ENCODE peak calls at places on chromosomes 12 and 14, in nine cellular contexts. L is dorsolateral prefrontal cortex, J is fibroblast of mammary gland, O is cardiac muscle cell, C is tibial artery, H is mucosa of descending colon, R is fibroblast of lung, B is IMR-90, V is AG04450. U is an unnamed sample.

GRCh38 chr12:53340398-53340797 is 4.2 kb upstream of the SP7 start:
- DNase-seq in O (no peak), V (no peak), B (no peak), R (peak; percentile 15), L (no peak), C (no peak), H (no peak), J (no peak), U (no peak)

GRCh38 chr12:108896331-108896730 is 16.4 kb downstream of the DAO start:
- DNase-seq in J (no peak), C (no peak), R (no peak), B (no peak), H (no peak), O (no peak), L (no peak), V (no peak), U (no peak)

GRCh38 chr14:67517083-67517482 is 16.0 kb upstream of the PLEKHH1 start:
- DNase-seq in O (peak; percentile 43), H (no peak), L (peak; percentile 75), B (no peak), R (peak; percentile 42), J (no peak), V (no peak), C (no peak), U (no peak)

GRCh38 chr12:117120787-117121186 is 21.6 kb upstream of the TESC start:
- DNase-seq in B (no peak), L (no peak), H (no peak), J (no peak), R (no peak), C (no peak), V (no peak), O (no peak), U (no peak)

GRCh38 chr14:99191663-99192621 is 80.1 kb downstream of the BCL11B start:
- DNase-seq in B (peak; percentile 13), O (peak; percentile 83), L (peak; percentile 41), V (no peak), C (peak; percentile 81), R (peak; percentile 84), H (peak; percentile 43), J (peak; percentile 46), U (no peak)

GRCh38 chr14:101288436-101289229 is 272.7 kb upstream of the DIO3 start:
- DNase-seq in L (no peak), R (no peak), V (no peak), O (peak; percentile 16), B (no peak), H (no peak), J (peak; percentile 0), C (no peak), U (no peak)

GRCh38 chr12:107884769-107885694 is 110.5 kb downstream of the ASCL4 start:
- DNase-seq in H (peak; percentile 50), L (peak; percentile 50), J (peak; percentile 54), R (peak; percentile 32), O (peak; percentile 66), B (peak; percentile 49), V (peak; percentile 10), C (no peak), U (peak; percentile 4)

GRCh38 chr12:99444859-99445316 is 202.7 kb upstream of the GARIN6 start:
- DNase-seq in O (no peak), H (no peak), J (no peak), R (peak; percentile 53), V (no peak), L (no peak), B (no peak), C (no peak), U (peak; percentile 74)

GRCh38 chr12:23964812-23965211 is 15.3 kb upstream of the SOX5 start:
- DNase-seq in V (no peak), R (no peak), J (no peak), O (no peak), C (no peak), H (no peak), L (no peak), B (no peak), U (no peak)

GRCh38 chr14:75127903-75128595 is 1.2 kb upstream of the NEK9 start:
- DNase-seq in O (no peak), L (no peak), B (no peak), J (no peak), C (no peak), R (no peak), H (peak; percentile 47), V (no peak), U (no peak)

GRCh38 chr12:178715-179109 is 35.2 kb downstream of the SLC6A12 start:
- DNase-seq in C (no peak), V (no peak), L (no peak), J (no peak), O (no peak), H (no peak), R (no peak), B (no peak), U (no peak)

GRCh38 chr14:99527427-99528076 is 46.3 kb downstream of the CCNK start:
- DNase-seq in C (no peak), B (no peak), H (no peak), O (no peak), V (no peak), R (no peak), J (no peak), L (no peak), U (no peak)

GRCh38 chr12:77560714-77561113 is 270.0 kb upstream of the NAV3 start:
- DNase-seq in H (no peak), C (no peak), J (no peak), V (no peak), O (no peak), R (no peak), L (no peak), B (no peak), U (no peak)

GRCh38 chr14:85241022-85241880 is 288.7 kb upstream of the FLRT2 start:
- DNase-seq in C (no peak), R (peak; percentile 55), J (no peak), O (no peak), B (no peak), V (no peak), H (no peak), L (no peak), U (no peak)

GRCh38 chr12:118603610-118604361 is 227.4 kb downstream of the SUDS3 start:
- DNase-seq in V (no peak), C (no peak), B (no peak), J (no peak), L (no peak), H (no peak), O (no peak), R (no peak), U (no peak)

GRCh38 chr12:112297188-112297587 is 85.0 kb downstream of the HECTD4 start:
- DNase-seq in C (no peak), J (no peak), B (no peak), H (no peak), R (no peak), L (no peak), V (no peak), O (no peak), U (no peak)
- H3K4me3 ChIP-seq in C (no peak overlapping the region), J (no peak overlapping the region), B (no peak overlapping the region), H (no peak overlapping the region), R (no peak overlapping the region), L (no peak overlapping the region), V (no peak overlapping the region), O (no peak overlapping the region), U (no peak overlapping the region)

DNA sequence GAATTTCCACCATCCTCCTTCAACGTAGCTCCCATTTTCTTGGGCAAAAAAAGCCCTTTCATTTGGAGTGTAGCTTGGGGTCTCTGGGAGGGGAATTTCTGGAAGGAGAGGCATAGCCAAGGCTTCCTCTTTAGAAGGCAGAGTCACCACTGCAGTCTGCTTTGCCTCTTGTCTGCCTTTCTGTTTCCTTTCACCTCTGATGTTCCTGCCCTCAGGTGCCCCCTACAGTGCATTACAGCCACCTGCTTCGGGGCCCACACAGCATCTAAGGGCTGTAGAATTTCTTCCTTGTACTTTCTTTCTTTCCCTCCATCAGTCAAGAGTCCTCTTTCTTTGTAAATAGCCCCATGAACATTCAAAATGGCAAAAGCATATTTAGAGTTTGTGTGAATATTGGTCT is 1313.9 kb downstream of the TMEM121 start:
- DNase-seq in L (no peak), H (no peak), O (no peak), V (no peak), R (no peak), B (no peak), J (no peak), C (no peak), U (no peak)
- TF ChIP-seq CTCF in L (no peak), H (no peak), O (no peak), V (no peak), R (no peak), B (no peak), J (no peak), C (no peak), U (no peak)

GRCh38 chr14:53946404-53947400 is 9.9 kb downstream of the BMP4 start:
- DNase-seq in R (no peak), J (no peak), L (no peak), V (no peak), C (no peak), O (no peak), B (no peak), H (peak; percentile 40), U (no peak)

GRCh38 chr14:53948181-53948884 is 8.3 kb downstream of the BMP4 start:
- DNase-seq in C (no peak), H (no peak), R (no peak), B (no peak), O (no peak), V (no peak), L (no peak), J (no peak), U (no peak)

GRCh38 chr14:53947452-53948180 is 9.0 kb downstream of the BMP4 start:
- DNase-seq in L (no peak), C (no peak), V (no peak), H (no peak), R (peak; percentile 31), J (no peak), B (peak; percentile 40), O (no peak), U (no peak)

GRCh38 chr14:53943751-53944083 is 12.9 kb downstream of the BMP4 start:
- DNase-seq in B (no peak), H (no peak), V (no peak), J (no peak), C (no peak), O (no peak), R (no peak), L (no peak), U (no peak)

DNA sequence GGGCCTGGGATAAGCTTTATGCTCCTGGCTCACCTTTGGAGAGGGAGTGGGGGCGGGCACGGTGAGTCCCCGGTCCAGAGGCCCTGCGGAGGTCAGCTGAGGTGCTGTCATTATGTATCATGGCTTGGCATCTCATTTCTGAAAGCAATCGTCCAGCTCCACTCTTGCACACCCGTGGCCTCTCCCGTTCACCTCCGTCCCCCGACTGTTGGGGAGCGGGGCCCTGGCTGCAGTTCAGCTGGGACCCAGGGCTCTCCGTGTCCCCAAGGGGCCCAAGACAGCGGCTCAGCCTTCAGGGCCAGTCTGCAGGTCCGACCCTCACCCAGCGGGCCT is 10.6 kb downstream of the BMP4 start:
- DNase-seq in O (no peak), B (no peak), J (no peak), H (no peak), R (no peak), V (no peak), L (no peak), C (no peak), U (no peak)
- H3K4me3 ChIP-seq in O (peak overlapping the region; percentile 31), B (no peak overlapping the region), J (no peak overlapping the region), H (no peak overlapping the region), R (no peak overlapping the region), V (no peak overlapping the region), L (no peak overlapping the region), C (no peak overlapping the region), U (no peak overlapping the region)

DNA sequence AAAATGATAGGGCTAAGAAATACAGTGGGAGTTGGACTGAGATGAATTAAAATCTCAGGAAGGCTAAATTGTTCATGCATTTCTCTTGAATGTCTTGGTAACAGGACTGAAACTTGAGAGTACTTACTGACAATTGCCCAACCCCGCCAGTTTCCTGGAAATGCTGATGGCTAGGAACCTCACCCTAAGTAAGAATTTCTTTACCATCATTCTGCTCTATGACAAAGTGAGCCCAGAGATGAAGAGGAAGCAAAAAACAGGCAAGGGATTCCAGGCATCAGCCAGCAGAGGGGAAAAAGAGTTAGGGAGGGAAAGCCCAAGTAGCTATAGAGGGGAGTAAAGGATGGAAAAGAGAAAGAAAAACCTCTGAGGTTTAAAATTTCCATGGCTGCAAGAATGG is 397.7 kb downstream of the MDGA2 start:
- DNase-seq in V (no peak), C (no peak), R (peak; percentile 38), B (no peak), L (no peak), O (peak; percentile 4), J (peak; percentile 1), H (no peak), U (no peak)
- TF ChIP-seq CTCF in V (no peak), C (no peak), R (no peak), B (no peak), L (no peak), O (no peak), J (no peak), H (no peak), U (no peak)